ENCODE peak calls at places on chromosomes 11 and 22, in five cellular contexts. C is H1, I is GM12878, F is K562, U is HepG2. B is an unnamed sample.

GRCh38 chr11:44258190-44258489 is 51.8 kb downstream of the ALX4 start:
- DNase-seq in C (no peak), I (no peak), F (no peak), U (no peak), B (no peak)

GRCh38 chr22:36355894-36356293 is 31.9 kb downstream of the MYH9 start:
- DNase-seq in C (no peak), I (no peak), F (no peak), U (no peak), B (no peak)

GRCh38 chr11:25860677-25861445 is 471.1 kb upstream of the ANO3 start:
- DNase-seq in C (no peak), I (no peak), F (no peak), U (no peak), B (no peak)

GRCh38 chr22:35684270-35684700 is 33.4 kb upstream of the APOL5 start:
- DNase-seq in C (peak; percentile 61), I (no peak), F (no peak), U (peak; percentile 19), B (no peak)

GRCh38 chr11:124889692-124890091 is 8.0 kb downstream of the ROBO4 start:
- DNase-seq in C (no peak), I (no peak), F (no peak), U (no peak), B (no peak)

GRCh38 chr22:29879738-29880137 is 3.2 kb upstream of the MTMR3 start:
- DNase-seq in C (peak; percentile 32), I (no peak), F (peak; percentile 30), U (no peak), B (peak; percentile 48)

GRCh38 chr22:49202226-49202625 is 625.4 kb downstream of the BRD1 start:
- DNase-seq in C (peak; percentile 20), I (no peak), F (no peak), U (no peak), B (no peak)

GRCh38 chr11:121053244-121053643 is 29.3 kb downstream of the TBCEL start:
- DNase-seq in C (no peak), I (no peak), F (no peak), U (no peak), B (no peak)

GRCh38 chr11:2551131-2551530 is 106.3 kb downstream of the KCNQ1 start:
- DNase-seq in C (no peak), I (no peak), F (no peak), U (no peak), B (no peak)

GRCh38 chr11:118820412-118821357 is 29.7 kb upstream of the DDX6 start:
- DNase-seq in C (peak; percentile 52), I (peak; percentile 99), F (no peak), U (no peak), B (no peak)

GRCh38 chr22:20776624-20777405 is 2.9 kb downstream of the SERPIND1 start:
- DNase-seq in C (no peak), I (no peak), F (no peak), U (peak; percentile 86), B (no peak)

GRCh38 chr22:20774882-20775281 is 969 bp downstream of the SERPIND1 start:
- DNase-seq in C (no peak), I (no peak), F (no peak), U (no peak), B (no peak)

GRCh38 chr22:20777420-20778177 is 3.7 kb downstream of the SERPIND1 start:
- DNase-seq in C (no peak), I (no peak), F (peak; percentile 98), U (peak; percentile 99), B (peak; percentile 85)

GRCh38 chr22:20773793-20774212 is at the start of gene SERPIND1:
- DNase-seq in C (no peak), I (no peak), F (no peak), U (peak; percentile 94), B (no peak)

DNA sequence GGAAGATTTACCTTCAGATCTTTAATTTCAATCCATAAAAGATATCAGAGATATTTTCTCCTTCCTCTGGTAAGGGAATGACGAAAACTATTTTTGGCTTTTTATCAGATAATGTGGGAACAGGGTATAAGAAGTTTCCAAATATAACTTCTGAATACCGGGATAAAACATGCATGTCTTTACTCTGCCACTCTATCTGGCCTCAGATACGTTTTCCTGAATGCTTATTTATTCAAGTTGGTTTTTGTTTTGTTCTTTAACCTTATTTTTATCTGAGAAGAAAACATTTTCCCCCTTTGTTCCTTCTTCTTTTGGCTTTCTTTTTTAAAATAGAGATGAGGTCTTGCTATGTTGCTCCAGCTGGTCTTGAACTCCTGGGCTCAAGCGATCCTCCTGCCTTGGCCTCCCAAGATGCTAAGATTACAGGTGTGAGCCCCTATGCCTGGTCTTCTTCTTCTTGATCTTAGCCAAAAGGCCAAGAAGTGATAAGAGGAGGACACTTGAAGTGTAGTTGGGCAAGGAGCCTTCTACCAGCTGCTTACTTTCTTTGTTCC is 1.5 kb downstream of the SERPIND1 start:
- DNase-seq in C (no peak), I (no peak), F (no peak), U (no peak), B (no peak)
- TF ChIP-seq HDAC2 in C (no peak), I (no peak), F (no peak), U (no peak), B (no peak)

GRCh38 chr11:114167355-114168085 is 108.0 kb downstream of the ZBTB16 start:
- DNase-seq in C (no peak), I (no peak), F (no peak), U (no peak), B (no peak)

GRCh38 chr11:114168086-114168448 is 108.6 kb downstream of the ZBTB16 start:
- DNase-seq in C (no peak), I (no peak), F (no peak), U (no peak), B (no peak)

GRCh38 chr11:114166389-114166788 is 106.9 kb downstream of the ZBTB16 start:
- DNase-seq in C (no peak), I (no peak), F (no peak), U (no peak), B (no peak)

GRCh38 chr11:114165326-114166230 is 106.1 kb downstream of the ZBTB16 start:
- DNase-seq in C (no peak), I (no peak), F (no peak), U (no peak), B (no peak)

GRCh38 chr11:114166897-114167323 is 107.4 kb downstream of the ZBTB16 start:
- DNase-seq in C (no peak), I (no peak), F (no peak), U (no peak), B (no peak)
- TF ChIP-seq HDAC2 in C (no peak), I (no peak), F (no peak), U (no peak), B (no peak)

GRCh38 chr22:22787805-22788459 is 99.7 kb upstream of the IGLL5 start:
- DNase-seq in C (peak; percentile 78), I (no peak), F (peak; percentile 100), U (peak; percentile 30), B (peak; percentile 52)
- TF ChIP-seq HDAC2 in C (no peak), I (no peak), F (no peak), U (no peak), B (no peak)

GRCh38 chr11:66386171-66387069 is 14.9 kb upstream of the SLC29A2 start:
- DNase-seq in C (peak; percentile 97), I (peak; percentile 41), F (peak; percentile 65), U (peak; percentile 66), B (peak; percentile 89)
- TF ChIP-seq HDAC2 in C (no peak), I (no peak), F (no peak), U (no peak), B (no peak)

DNA sequence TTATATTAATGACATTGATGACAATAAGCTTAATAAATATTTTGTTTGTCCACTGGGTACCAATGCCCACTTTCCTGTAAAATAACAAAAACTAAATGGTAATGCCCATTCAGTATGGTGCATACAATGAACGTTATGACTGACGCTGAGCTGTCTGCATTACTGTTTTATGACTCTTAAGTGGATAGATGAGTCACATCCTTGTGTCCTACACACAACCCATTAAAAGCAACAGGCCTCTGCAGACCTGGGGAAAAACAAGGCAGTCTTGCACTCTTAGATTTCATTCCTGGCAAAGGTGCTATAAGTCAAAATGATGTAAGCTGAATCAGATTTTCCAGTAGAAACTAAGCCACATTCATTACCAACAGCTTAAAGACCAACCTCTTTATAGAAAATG is 176.3 kb upstream of the TMEM45B start:
- DNase-seq in C (no peak), I (no peak), F (no peak), U (peak; percentile 3), B (peak; percentile 72)
- TF ChIP-seq HDAC2 in C (no peak), I (no peak), F (no peak), U (no peak), B (no peak)

DNA sequence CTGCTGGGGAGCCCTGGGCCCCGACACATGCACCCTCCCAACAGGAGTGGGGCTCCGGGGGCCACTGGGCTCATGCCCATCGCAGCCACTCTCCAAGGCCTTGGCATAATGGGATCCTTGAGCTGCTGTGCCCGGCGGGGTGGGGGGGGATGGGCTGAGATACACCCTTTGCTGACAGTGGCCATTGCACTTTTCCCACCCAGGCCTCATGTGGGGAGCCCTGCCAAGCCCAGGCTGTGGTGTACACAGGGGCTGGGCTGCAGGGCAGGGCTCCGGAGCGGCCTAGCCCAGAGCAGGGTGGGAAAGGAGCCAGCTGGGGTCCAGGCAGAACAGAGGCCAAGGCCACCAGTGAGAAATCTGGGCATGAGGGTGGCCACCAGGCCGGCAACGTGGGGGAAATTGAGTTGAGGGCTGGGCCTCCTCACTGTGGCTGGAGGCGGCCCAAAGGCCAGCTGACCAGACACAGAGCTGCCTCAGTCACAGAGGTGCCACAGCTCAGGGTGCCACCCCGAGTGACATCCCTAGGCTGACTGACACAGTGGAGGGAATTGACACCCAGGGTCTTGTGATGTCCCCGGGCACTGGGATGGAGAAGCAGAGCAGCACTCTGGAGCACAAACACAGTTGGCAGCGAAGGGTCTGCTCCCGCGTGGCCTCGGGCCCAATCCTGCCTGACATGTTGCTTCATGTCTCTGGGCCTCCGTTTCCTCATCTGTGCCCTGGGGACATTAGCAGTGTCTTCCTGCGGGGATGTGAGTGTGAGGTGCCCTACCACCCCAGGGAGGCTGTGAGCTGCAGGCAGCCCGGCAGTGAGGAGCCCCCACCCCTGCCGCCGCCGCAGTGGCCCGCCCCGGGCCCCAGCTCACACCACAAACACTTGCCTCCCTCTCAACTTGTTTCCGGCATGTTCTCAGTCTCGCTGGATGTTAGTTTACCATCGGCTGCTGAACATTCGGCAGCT is 30.4 kb downstream of the RTN4R start:
- DNase-seq in C (no peak), I (no peak), F (no peak), U (no peak), B (no peak)
- TF ChIP-seq HDAC2 in C (no peak), I (no peak), F (no peak), U (no peak), B (no peak)

GRCh38 chr11:62921573-62922188 is 518 bp upstream of the CHRM1 start:
- DNase-seq in C (no peak), I (no peak), F (peak; percentile 35), U (no peak), B (no peak)
- TF ChIP-seq HDAC2 in C (no peak), I (no peak), F (no peak), U (no peak), B (no peak)

B was measured in A549.